ENCODE peak calls at places on chromosome 14, in seven cellular contexts. A, L, J, M, K, I and C are unnamed samples.
A peak's percentile ranks its signal among the peaks of the same experiment; 100 is the strongest.

GRCh38 chr14:90522585-90523191 is 125.9 kb downstream of the CALM1 start:
- DNase-seq in K (no peak), A (no peak), M (no peak), J (peak; percentile 30), I (peak; percentile 61), L (no peak), C (peak; percentile 57)

GRCh38 chr14:61602733-61603077 is 92.6 kb upstream of the HIF1A start:
- DNase-seq in J (no peak), I (peak; percentile 48), A (no peak), L (no peak), M (no peak), K (no peak), C (no peak)

GRCh38 chr14:49939884-49940510 is 47.1 kb downstream of the ARF6 start:
- DNase-seq in A (no peak), M (no peak), K (no peak), I (no peak), L (no peak), J (no peak), C (no peak)

GRCh38 chr14:93772263-93772662 is 16.0 kb downstream of the PRIMA1 start:
- DNase-seq in I (no peak), M (no peak), A (no peak), L (no peak), K (peak; percentile 25), J (no peak), C (no peak)

GRCh38 chr14:67569651-67570290 is 30.3 kb downstream of the PIGH start:
- DNase-seq in M (no peak), A (no peak), I (no peak), J (no peak), K (no peak), L (no peak), C (no peak)

GRCh38 chr14:93794756-93795155 is 6.5 kb upstream of the PRIMA1 start:
- DNase-seq in L (no peak), I (no peak), A (no peak), J (no peak), M (no peak), K (no peak), C (no peak)

GRCh38 chr14:30005114-30005698 is 77.6 kb upstream of the PRKD1 start:
- DNase-seq in L (no peak), A (no peak), K (no peak), M (no peak), J (peak; percentile 89), I (peak; percentile 53), C (peak; percentile 77)

GRCh38 chr14:88189040-88189839 is 133.8 kb downstream of the KCNK10 start:
- DNase-seq in K (peak; percentile 78), L (no peak), M (no peak), I (peak; percentile 87), J (peak; percentile 88), A (peak; percentile 32), C (peak; percentile 77)

GRCh38 chr14:72607386-72608125 is 286.3 kb downstream of the DPF3 start:
- DNase-seq in J (peak; percentile 47), M (no peak), A (no peak), I (no peak), L (no peak), K (no peak), C (no peak)

GRCh38 chr14:67618617-67619063 is 1.1 kb upstream of the ARG2 start:
- DNase-seq in K (peak; percentile 35), A (no peak), L (no peak), M (peak; percentile 36), J (peak; percentile 83), I (peak; percentile 62), C (peak; percentile 74)

GRCh38 chr14:59427653-59428578 is 37.3 kb downstream of the GPR135 start:
- DNase-seq in M (no peak), K (peak; percentile 77), J (peak; percentile 49), I (no peak), L (no peak), A (no peak), C (peak; percentile 51)

GRCh38 chr14:61120576-61120975 is 139.5 kb downstream of the SLC38A6 start:
- DNase-seq in M (no peak), K (no peak), I (no peak), J (no peak), L (no peak), A (no peak), C (no peak)

GRCh38 chr14:60848066-60848465 is 113.5 kb downstream of the MNAT1 start:
- DNase-seq in I (no peak), A (no peak), J (no peak), M (no peak), K (no peak), L (no peak), C (no peak)

GRCh38 chr14:92503756-92504491 is 9.7 kb upstream of the RIN3 start:
- DNase-seq in I (no peak), J (peak; percentile 71), A (peak; percentile 29), K (no peak), M (no peak), L (no peak), C (no peak)

GRCh38 chr14:50795909-50796308 is 35.1 kb downstream of the NIN start:
- DNase-seq in K (no peak), A (no peak), J (no peak), L (no peak), M (no peak), I (no peak), C (no peak)

GRCh38 chr14:23009939-23010718 is at the start of gene C14orf93:
- DNase-seq in M (peak; percentile 78), L (peak; percentile 28), J (peak; percentile 66), K (peak; percentile 86), A (peak; percentile 87), I (peak; percentile 77), C (peak; percentile 79)

GRCh38 chr14:100340454-100340813 is 17.3 kb downstream of the SLC25A47 start:
- DNase-seq in J (no peak), L (no peak), M (no peak), A (no peak), I (no peak), K (no peak), C (no peak)

GRCh38 chr14:77151918-77152588 is 10.5 kb upstream of the ZDHHC22 start:
- DNase-seq in M (no peak), I (no peak), K (no peak), J (peak; percentile 24), L (no peak), A (no peak), C (peak; percentile 59)